ENCODE peak calls at places on chromosomes 16 and 17, in seven cellular contexts. One of them, this sample, is unnamed.

GRCh38 chr17:7885357-7886226 is 3.0 kb upstream of the CHD3 start:
- DNase-seq in GM23248: peak
- DNase-seq in cardiac muscle cell: peak
- DNase-seq in hippocampal formation: no peak
- DNase-seq in T-helper 1 cell: no peak
- DNase-seq in stimulated activated CD8-positive, alpha-beta memory T cell treated with anti-CD3 and anti-CD28 coated beads, Interleukin-7, amount 100 ng/mL, for 24 hours: no peak
- DNase-seq in HEK293T: peak
- DNase-seq in this sample: peak

GRCh38 chr16:23949630-23950290 is 114.0 kb downstream of the PRKCB start:
- DNase-seq in T-helper 1 cell: peak
- DNase-seq in hippocampal formation: no peak
- DNase-seq in stimulated activated CD8-positive, alpha-beta memory T cell treated with anti-CD3 and anti-CD28 coated beads, Interleukin-7, amount 100 ng/mL, for 24 hours: no peak
- DNase-seq in HEK293T: no peak
- DNase-seq in GM23248: no peak
- DNase-seq in cardiac muscle cell: no peak
- DNase-seq in this sample: no peak

GRCh38 chr16:51152691-51153261 is 1.7 kb upstream of the SALL1 start:
- DNase-seq in GM23248: peak
- DNase-seq in cardiac muscle cell: peak
- DNase-seq in T-helper 1 cell: no peak
- DNase-seq in stimulated activated CD8-positive, alpha-beta memory T cell treated with anti-CD3 and anti-CD28 coated beads, Interleukin-7, amount 100 ng/mL, for 24 hours: no peak
- DNase-seq in HEK293T: no peak
- DNase-seq in hippocampal formation: no peak
- DNase-seq in this sample: peak

GRCh38 chr17:78946131-78946530 is 20.9 kb upstream of the TIMP2 start:
- DNase-seq in hippocampal formation: no peak
- DNase-seq in GM23248: no peak
- DNase-seq in stimulated activated CD8-positive, alpha-beta memory T cell treated with anti-CD3 and anti-CD28 coated beads, Interleukin-7, amount 100 ng/mL, for 24 hours: no peak
- DNase-seq in cardiac muscle cell: no peak
- DNase-seq in HEK293T: no peak
- DNase-seq in T-helper 1 cell: no peak
- DNase-seq in this sample: no peak

GRCh38 chr17:45111838-45112237 is 20.5 kb downstream of the PLCD3 start:
- DNase-seq in cardiac muscle cell: no peak
- DNase-seq in GM23248: no peak
- DNase-seq in HEK293T: no peak
- DNase-seq in stimulated activated CD8-positive, alpha-beta memory T cell treated with anti-CD3 and anti-CD28 coated beads, Interleukin-7, amount 100 ng/mL, for 24 hours: no peak
- DNase-seq in hippocampal formation: no peak
- DNase-seq in T-helper 1 cell: no peak
- DNase-seq in this sample: no peak

GRCh38 chr17:73292031-73292531 is 19.7 kb downstream of the CDC42EP4 start:
- DNase-seq in HEK293T: no peak
- DNase-seq in cardiac muscle cell: no peak
- DNase-seq in hippocampal formation: peak
- DNase-seq in stimulated activated CD8-positive, alpha-beta memory T cell treated with anti-CD3 and anti-CD28 coated beads, Interleukin-7, amount 100 ng/mL, for 24 hours: no peak
- DNase-seq in GM23248: peak
- DNase-seq in T-helper 1 cell: no peak
- DNase-seq in this sample: peak

GRCh38 chr17:46841561-46842379 is 9.6 kb upstream of the WNT9B start:
- DNase-seq in hippocampal formation: no peak
- DNase-seq in cardiac muscle cell: peak
- DNase-seq in GM23248: peak
- DNase-seq in T-helper 1 cell: no peak
- DNase-seq in stimulated activated CD8-positive, alpha-beta memory T cell treated with anti-CD3 and anti-CD28 coated beads, Interleukin-7, amount 100 ng/mL, for 24 hours: no peak
- DNase-seq in HEK293T: peak
- DNase-seq in this sample: peak

GRCh38 chr17:27408891-27409290 is 47.4 kb upstream of the KSR1 start:
- DNase-seq in hippocampal formation: no peak
- DNase-seq in stimulated activated CD8-positive, alpha-beta memory T cell treated with anti-CD3 and anti-CD28 coated beads, Interleukin-7, amount 100 ng/mL, for 24 hours: no peak
- DNase-seq in GM23248: peak
- DNase-seq in T-helper 1 cell: no peak
- DNase-seq in cardiac muscle cell: no peak
- DNase-seq in HEK293T: no peak
- DNase-seq in this sample: peak

GRCh38 chr17:28996554-28997096 is 9.2 kb downstream of the SEZ6 start:
- DNase-seq in T-helper 1 cell: no peak
- DNase-seq in hippocampal formation: no peak
- DNase-seq in stimulated activated CD8-positive, alpha-beta memory T cell treated with anti-CD3 and anti-CD28 coated beads, Interleukin-7, amount 100 ng/mL, for 24 hours: no peak
- DNase-seq in cardiac muscle cell: no peak
- DNase-seq in HEK293T: no peak
- DNase-seq in GM23248: no peak
- DNase-seq in this sample: no peak